ENCODE peak calls at places on chromosomes 5 and 9, in six cellular contexts. H is MG63, C is brain microvascular endothelial cell, I is breast epithelium, K is AG04450, R is choroid plexus epithelial cell. N is an unnamed sample.
A peak's percentile ranks its signal among the peaks of the same experiment; 100 is the strongest.

GRCh38 chr9:18149457-18150011 is 324.4 kb upstream of the ADAMTSL1 start:
- DNase-seq in C (no peak), R (peak; percentile 33), K (no peak), H (no peak), I (no peak), N (no peak)

GRCh38 chr9:33159058-33159759 is 7.9 kb downstream of the B4GALT1 start:
- DNase-seq in K (no peak), H (peak; percentile 79), C (peak; percentile 36), R (peak; percentile 78), I (no peak), N (no peak)

GRCh38 chr9:70502690-70503089 is 88.2 kb upstream of the KLF9 start:
- DNase-seq in K (no peak), H (no peak), R (no peak), C (no peak), I (no peak), N (no peak)

GRCh38 chr5:67021522-67022316 is 174.9 kb downstream of the CD180 start:
- DNase-seq in I (no peak), C (no peak), H (peak; percentile 32), K (no peak), R (peak; percentile 53), N (no peak)

GRCh38 chr5:117794847-117795246 is 1193.5 kb downstream of the DTWD2 start:
- DNase-seq in R (no peak), K (no peak), H (no peak), I (no peak), C (no peak), N (no peak)

GRCh38 chr9:104765138-104765537 is 1.2 kb downstream of the NIPSNAP3B start:
- DNase-seq in I (no peak), K (no peak), C (no peak), R (no peak), H (no peak), N (no peak)

GRCh38 chr5:8848997-8849585 is 696.8 kb downstream of the SEMA5A start:
- DNase-seq in C (peak; percentile 92), I (no peak), K (no peak), H (peak; percentile 96), R (peak; percentile 51), N (peak; percentile 87)

GRCh38 chr5:181062631-181063030 is 22.6 kb downstream of the BTNL9 start:
- DNase-seq in R (no peak), I (no peak), H (no peak), K (no peak), C (no peak), N (no peak)

GRCh38 chr9:114115645-114116044 is 16.6 kb upstream of the KIF12 start:
- DNase-seq in K (no peak), R (no peak), C (no peak), H (no peak), I (no peak), N (no peak)

GRCh38 chr5:163407034-163407652 is 30.3 kb upstream of the CCNG1 start:
- DNase-seq in I (no peak), R (peak; percentile 44), C (peak; percentile 19), H (peak; percentile 31), K (no peak), N (no peak)

GRCh38 chr5:150616024-150616470 is 24.4 kb upstream of the SYNPO start:
- DNase-seq in I (no peak), C (no peak), H (peak; percentile 67), K (no peak), R (no peak), N (no peak)

GRCh38 chr5:180358179-180358578 is 5.0 kb upstream of the GFPT2 start:
- DNase-seq in C (no peak), K (no peak), I (no peak), H (no peak), R (no peak), N (no peak)

GRCh38 chr5:68214472-68215207 is 916 bp upstream of the PIK3R1 start:
- DNase-seq in I (peak; percentile 25), K (no peak), C (no peak), R (peak; percentile 47), H (no peak), N (no peak)

GRCh38 chr9:112582371-112582770 is 95.7 kb downstream of the KIAA1958 start:
- DNase-seq in H (no peak), I (no peak), K (no peak), C (no peak), R (no peak), N (no peak)

GRCh38 chr5:168851902-168852321 is 272.7 kb upstream of the PANK3 start:
- DNase-seq in H (no peak), C (peak; percentile 94), I (peak; percentile 19), R (peak; percentile 37), K (no peak), N (no peak)

GRCh38 chr5:74552101-74552500 is 88.4 kb downstream of the ENC1 start:
- DNase-seq in H (peak; percentile 12), C (no peak), I (no peak), K (no peak), R (no peak), N (no peak)

GRCh38 chr5:17691781-17692180 is 57.5 kb downstream of the TAF11L14 start:
- DNase-seq in I (no peak), R (no peak), K (no peak), H (no peak), C (no peak), N (no peak)

GRCh38 chr9:35835216-35835604 is 6.2 kb downstream of the TMEM8B start:
- DNase-seq in K (no peak), H (no peak), I (no peak), R (peak; percentile 12), C (no peak), N (no peak)

GRCh38 chr9:5626727-5627634 is 1.9 kb upstream of the RIC1 start:
- DNase-seq in I (peak; percentile 60), K (no peak), C (peak; percentile 38), R (peak; percentile 86), H (peak; percentile 21), N (peak; percentile 68)

GRCh38 chr9:79559501-79560181 is 12.1 kb upstream of the TLE4 start:
- DNase-seq in K (no peak), H (no peak), R (no peak), C (no peak), I (no peak), N (no peak)

GRCh38 chr5:174828786-174829510 is 104.6 kb downstream of the MSX2 start:
- DNase-seq in H (no peak), K (no peak), I (no peak), R (no peak), C (peak; percentile 22), N (no peak)

GRCh38 chr5:9201011-9201410 is 344.9 kb downstream of the SEMA5A start:
- DNase-seq in R (peak; percentile 47), I (no peak), H (no peak), C (no peak), K (no peak), N (no peak)

GRCh38 chr5:14945021-14945420 is 73.4 kb upstream of the ANKH start:
- DNase-seq in H (no peak), I (no peak), C (no peak), R (no peak), K (no peak), N (no peak)

GRCh38 chr5:126864042-126864688 is 87.2 kb downstream of the LMNB1 start:
- DNase-seq in H (no peak), C (no peak), I (no peak), R (no peak), K (no peak), N (no peak)

GRCh38 chr5:134438268-134438622 is 26.6 kb upstream of the CDKN2AIPNL start:
- DNase-seq in C (peak; percentile 50), H (peak; percentile 94), I (no peak), R (peak; percentile 45), K (no peak), N (peak; percentile 87)

GRCh38 chr5:134436523-134437339 is 25.1 kb upstream of the CDKN2AIPNL start:
- DNase-seq in K (peak; percentile 74), R (peak; percentile 85), I (peak; percentile 88), H (peak; percentile 97), C (peak; percentile 87), N (peak; percentile 93)

GRCh38 chr5:134437340-134438267 is 25.9 kb upstream of the CDKN2AIPNL start:
- DNase-seq in C (no peak), I (no peak), R (no peak), H (peak; percentile 85), K (no peak), N (peak; percentile 21)

GRCh38 chr5:134440185-134440755 is 28.6 kb upstream of the CDKN2AIPNL start:
- DNase-seq in H (no peak), C (no peak), K (no peak), I (no peak), R (no peak), N (no peak)

DNA sequence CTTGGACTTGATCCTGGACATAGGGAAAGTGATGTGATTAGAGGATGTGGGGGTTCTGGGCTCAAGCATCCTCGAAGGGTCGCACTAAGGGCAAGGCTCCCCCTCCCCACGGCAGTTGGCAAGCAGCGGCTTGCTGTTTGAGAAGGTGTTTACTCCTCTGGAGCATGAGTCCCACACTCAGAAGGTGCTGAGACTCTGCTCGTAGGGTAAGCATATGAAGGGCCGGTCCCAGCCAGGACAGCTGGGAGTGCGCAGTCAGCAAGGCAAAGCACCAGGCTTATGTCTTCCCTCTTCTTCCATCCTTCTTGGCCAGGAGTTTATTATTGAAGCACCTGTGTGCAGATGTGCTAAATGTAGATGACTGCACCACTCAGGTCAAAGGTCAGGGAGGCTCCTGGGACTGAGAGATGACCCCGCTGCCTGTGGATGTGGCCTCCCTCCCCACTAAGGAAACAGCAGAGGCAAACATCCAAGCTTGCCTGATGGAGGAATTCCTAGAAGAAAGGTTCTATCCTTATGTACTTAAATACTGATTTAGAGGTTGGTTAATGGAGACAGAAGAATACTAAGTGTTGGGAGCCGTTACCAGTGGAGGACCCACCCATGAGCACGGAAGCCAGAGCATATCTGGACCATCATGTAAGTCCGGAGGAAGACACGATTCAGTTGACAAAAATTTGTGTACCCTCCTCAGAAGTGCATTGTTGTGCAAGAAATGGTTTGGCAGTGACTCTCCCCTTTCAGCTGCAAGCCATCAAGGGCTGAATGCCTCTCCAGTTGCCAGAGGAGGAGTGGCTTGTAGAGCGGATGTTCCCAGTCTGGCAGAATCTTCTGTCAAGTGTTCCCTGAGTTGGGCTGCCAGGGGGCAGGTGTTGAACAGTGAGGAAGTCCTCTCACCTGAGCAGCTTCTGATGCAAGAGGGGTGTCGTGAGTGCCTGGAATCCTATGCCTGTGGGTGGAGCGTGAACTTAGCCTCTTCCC is 27.2 kb upstream of the CDKN2AIPNL start:
- DNase-seq in I (peak; percentile 98), R (peak; percentile 88), C (peak; percentile 72), H (peak; percentile 96), K (peak; percentile 89), N (peak; percentile 98)
- H3K4me3 ChIP-seq in I (peak overlapping the region; percentile 21), R (no peak overlapping the region), C (no peak overlapping the region), H (no peak overlapping the region), K (no peak overlapping the region), N (no peak overlapping the region)

DNA sequence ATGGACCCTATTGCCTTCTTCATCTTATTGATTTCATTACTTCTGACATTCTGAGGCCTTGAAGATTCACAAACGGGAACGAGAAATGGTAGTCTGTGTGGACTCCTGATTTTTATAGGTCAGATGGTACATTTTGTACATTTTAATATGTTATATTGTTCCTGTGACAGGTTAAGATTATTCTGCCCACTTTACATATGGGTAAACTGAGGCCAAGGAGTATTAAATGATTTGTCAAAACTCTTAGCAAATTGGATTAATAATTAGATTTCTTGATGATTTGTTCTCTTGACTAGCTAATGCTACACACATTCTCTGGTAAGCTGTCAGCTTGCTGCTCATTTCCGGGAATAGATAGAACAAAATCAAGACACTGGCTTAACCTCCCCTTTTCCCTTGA is 1.9 kb downstream of the FAM53C start:
- DNase-seq in K (no peak), I (no peak), R (no peak), C (no peak), H (no peak), N (no peak)
- H3K4me3 ChIP-seq in K (peak overlapping the region; percentile 91), I (peak overlapping the region; percentile 98), R (peak overlapping the region; percentile 91), C (no peak overlapping the region), H (peak overlapping the region; percentile 99), N (peak overlapping the region; percentile 65)

GRCh38 chr9:137217276-137218211 is 4.5 kb downstream of the RNF208 start:
- DNase-seq in C (no peak), H (no peak), R (no peak), I (peak; percentile 86), K (no peak), N (no peak)
- H3K4me3 ChIP-seq in C (no peak overlapping the region), H (no peak overlapping the region), R (no peak overlapping the region), I (peak overlapping the region; percentile 63), K (no peak overlapping the region), N (no peak overlapping the region)

GRCh38 chr5:43039115-43039467 is 1.0 kb downstream of the ANXA2R start:
- DNase-seq in H (no peak), C (no peak), K (no peak), I (no peak), R (no peak), N (no peak)
- H3K4me3 ChIP-seq in H (peak overlapping the region; percentile 63), C (peak overlapping the region; percentile 77), K (peak overlapping the region; percentile 83), I (peak overlapping the region; percentile 87), R (peak overlapping the region; percentile 81), N (peak overlapping the region; percentile 62)